ENCODE peak calls at places on chromosomes 13 and 19, in four cellular contexts. T is tibial nerve, K is psoas muscle, G is GM23248. H is an unnamed sample.

GRCh38 chr19:19205416-19206410 is 2.5 kb upstream of the NR2C2AP start:
- DNase-seq in T (no peak), K (no peak), G (no peak), H (no peak)

GRCh38 chr19:35027009-35027408 is 3.3 kb upstream of the SCN1B start:
- DNase-seq in T (no peak), K (no peak), G (no peak), H (no peak)

GRCh38 chr19:18423258-18424020 is 4.2 kb downstream of the SSBP4 start:
- DNase-seq in T (no peak), K (no peak), G (no peak), H (no peak)

GRCh38 chr19:5679289-5680082 is 830 bp downstream of the MICOS13 start:
- DNase-seq in T (no peak), K (no peak), G (no peak), H (no peak)

GRCh38 chr19:21593934-21594844 is 88.8 kb downstream of the ZNF429 start:
- DNase-seq in T (peak; percentile 24), K (peak; percentile 40), G (peak; percentile 21), H (no peak)

GRCh38 chr19:1168877-1169791 is 4.9 kb downstream of the SBNO2 start:
- DNase-seq in T (no peak), K (peak; percentile 75), G (peak; percentile 90), H (no peak)

GRCh38 chr19:7004313-7004931 is 16.8 kb downstream of the MBD3L2B start:
- DNase-seq in T (no peak), K (no peak), G (peak; percentile 69), H (no peak)

GRCh38 chr13:66427330-66427990 is 802.7 kb downstream of the PCDH9 start:
- DNase-seq in T (no peak), K (no peak), G (no peak), H (no peak)

GRCh38 chr19:3590991-3591659 is 5.8 kb downstream of the GIPC3 start:
- DNase-seq in T (no peak), K (no peak), G (no peak), H (no peak)

DNA sequence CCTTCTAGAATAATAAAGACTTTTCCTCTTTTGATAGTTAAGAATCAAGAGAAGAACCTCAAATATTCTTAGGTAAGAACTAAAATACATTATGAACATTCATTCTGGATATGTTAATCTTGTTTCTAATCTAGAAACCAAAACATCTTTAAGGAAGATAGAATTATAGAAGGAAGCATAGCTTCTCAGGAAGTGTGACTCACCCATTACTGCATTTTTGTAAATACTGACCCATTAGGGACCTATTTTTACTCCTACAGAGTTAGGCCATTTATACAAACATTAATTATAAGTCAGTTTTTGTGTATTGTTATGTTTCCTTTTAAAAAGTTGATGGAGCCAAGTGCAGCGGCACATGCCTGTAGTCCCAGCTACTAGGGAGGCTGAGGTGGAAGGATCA is 147.1 kb downstream of the NUFIP1 start:
- DNase-seq in T (no peak), K (no peak), G (peak; percentile 78), H (no peak)
- H3K27ac ChIP-seq in T (no peak overlapping the region), K (no peak overlapping the region), G (no peak overlapping the region), H (no peak overlapping the region)

GRCh38 chr13:49466240-49466914 is 22.3 kb downstream of the SETDB2 start:
- DNase-seq in T (no peak), K (no peak), G (no peak), H (no peak)
- H3K27ac ChIP-seq in T (no peak overlapping the region), K (no peak overlapping the region), G (no peak overlapping the region), H (no peak overlapping the region)

DNA sequence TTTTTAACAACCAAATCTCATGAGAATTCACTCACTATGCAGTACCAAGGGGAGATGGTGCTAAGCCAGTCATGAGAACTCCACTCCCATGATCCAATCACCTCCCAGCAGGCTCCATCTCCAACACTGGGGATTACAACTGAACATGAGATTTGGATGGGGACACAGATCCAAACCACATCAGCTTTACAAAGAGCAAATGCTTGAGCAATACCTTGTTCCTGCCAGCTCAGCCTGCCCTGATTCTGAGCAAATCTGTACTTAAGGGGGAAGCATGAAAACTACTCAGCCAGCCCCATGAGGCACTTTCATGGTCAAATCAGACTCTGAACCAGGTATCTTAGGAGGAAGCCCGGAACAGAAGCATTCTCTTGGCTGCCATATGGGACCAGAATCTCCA is 259.9 kb downstream of the TBC1D4 start:
- DNase-seq in T (peak; percentile 16), K (no peak), G (peak; percentile 74), H (no peak)
- H3K27ac ChIP-seq in T (no peak overlapping the region), K (no peak overlapping the region), G (no peak overlapping the region), H (no peak overlapping the region)

DNA sequence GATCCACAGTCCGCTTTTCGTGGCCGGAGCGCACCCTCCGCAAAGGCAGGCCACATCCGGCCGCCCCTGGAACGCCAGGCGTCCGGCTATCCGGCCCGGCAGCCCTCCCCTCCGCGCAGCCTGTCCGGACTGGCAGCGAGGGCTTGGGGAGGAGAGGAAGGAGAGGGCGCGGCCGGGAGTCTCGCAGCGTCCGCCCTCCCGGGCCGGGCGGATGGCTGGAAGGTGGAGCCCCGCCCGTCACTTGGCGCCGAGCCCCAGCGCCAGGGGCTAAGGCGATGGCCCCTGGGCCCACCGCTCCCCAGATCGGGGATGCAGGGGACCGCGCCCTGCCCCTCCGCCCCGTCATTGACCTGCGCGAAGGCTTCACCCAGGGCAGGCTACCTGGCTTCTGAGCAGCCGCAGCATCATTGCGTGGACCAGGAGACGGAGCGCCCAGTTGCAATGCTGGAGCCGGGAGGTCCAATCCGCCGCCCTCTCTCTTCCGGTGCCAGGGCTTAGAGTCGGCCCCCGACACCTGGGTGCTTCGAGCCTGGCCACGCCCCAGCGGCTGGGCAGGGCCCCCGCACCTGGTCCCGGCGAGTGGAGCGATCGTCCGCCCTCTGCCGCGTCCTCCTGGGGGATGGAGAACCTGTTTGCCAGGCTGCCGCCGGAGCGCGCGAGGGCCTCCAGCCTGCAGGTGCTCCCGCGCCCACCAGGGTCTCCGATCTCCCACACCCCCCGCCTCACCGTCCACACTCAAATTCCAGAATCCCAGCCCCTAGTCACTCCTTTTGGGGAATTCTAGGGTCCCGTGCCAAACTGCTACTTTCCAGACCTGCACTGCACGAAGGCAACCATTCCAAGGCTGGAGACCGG is at the start of gene FUT1:
- DNase-seq in T (no peak), K (peak; percentile 69), G (peak; percentile 39), H (no peak)
- H3K27ac ChIP-seq in T (no peak within 1 kb of the TSS), K (peak within 1 kb of the TSS; percentile 42), G (no peak within 1 kb of the TSS), H (peak within 1 kb of the TSS; percentile 71)

H was measured in esophagus squamous epithelium.